ENCODE peak calls at places on chromosomes 4 and X, in eight cellular contexts. J is HS-27A; G is substantia nigra; R is CD4-positive, alpha-beta memory T cell; N is nephron progenitor cell; U is lower leg skin; L is islet precursor cell; O is endothelial cell. P is an unnamed sample.

GRCh38 chr4:3388461-3389185 is 53.1 kb upstream of the HGFAC start:
- DNase-seq in U (no peak), R (no peak), L (no peak), O (no peak), G (no peak), J (no peak), N (peak), P (no peak)

GRCh38 chrX:108217877-108218276 is 126.3 kb downstream of the ATG4A start:
- DNase-seq in R (no peak), U (no peak), G (no peak), N (no peak), L (no peak), O (no peak), J (no peak), P (no peak)

GRCh38 chrX:101025126-101025525 is 26.8 kb downstream of the TRMT2B start:
- DNase-seq in U (no peak), J (no peak), O (no peak), L (no peak), N (no peak), G (no peak), R (no peak), P (no peak)

GRCh38 chr4:118760493-118760892 is 75.3 kb downstream of the METTL14 start:
- DNase-seq in R (no peak), O (no peak), U (no peak), L (no peak), G (no peak), N (no peak), J (no peak), P (no peak)

GRCh38 chr4:16461362-16461761 is 235.1 kb upstream of the TAPT1 start:
- DNase-seq in G (no peak), N (no peak), R (no peak), O (no peak), L (peak), U (no peak), J (no peak), P (no peak)

GRCh38 chr4:83548151-83548905 is 12.4 kb downstream of the GPAT3 start:
- DNase-seq in U (peak), G (no peak), L (peak), R (peak), N (no peak), O (no peak), J (peak), P (peak)

GRCh38 chr4:5976431-5976830 is 41.8 kb downstream of the C4orf50 start:
- DNase-seq in U (no peak), O (no peak), N (no peak), R (no peak), J (no peak), G (no peak), L (peak), P (no peak)

GRCh38 chr4:148810461-148810860 is 368.2 kb upstream of the NR3C2 start:
- DNase-seq in N (no peak), U (no peak), L (no peak), G (no peak), J (no peak), R (no peak), O (no peak), P (no peak)

GRCh38 chrX:71106427-71106826 is at the start of gene CXorf65:
- DNase-seq in U (no peak), J (no peak), L (no peak), G (no peak), N (no peak), R (no peak), O (no peak), P (no peak)

GRCh38 chrX:69179380-69179911 is 14.2 kb upstream of the PJA1 start:
- DNase-seq in N (peak), U (no peak), O (no peak), G (no peak), R (no peak), L (peak), J (no peak), P (no peak)

GRCh38 chr4:16192631-16193483 is 33.4 kb downstream of the TAPT1 start:
- DNase-seq in R (no peak), L (no peak), N (no peak), G (no peak), O (no peak), U (no peak), J (no peak), P (no peak)

GRCh38 chrX:16552546-16552945 is 97.4 kb upstream of the S100G start:
- DNase-seq in G (no peak), J (no peak), R (no peak), N (no peak), L (no peak), O (no peak), U (no peak), P (no peak)

GRCh38 chr4:2069161-2069971 is 10.2 kb downstream of the NAT8L start:
- DNase-seq in G (no peak), O (no peak), U (no peak), J (no peak), N (no peak), R (no peak), L (no peak), P (no peak)

GRCh38 chrX:9865804-9866471 is 79.7 kb downstream of the SHROOM2 start:
- DNase-seq in O (no peak), N (no peak), J (no peak), R (no peak), U (no peak), L (no peak), G (no peak), P (no peak)

GRCh38 chrX:39574178-39574577 is 523.6 kb downstream of the BCOR start:
- DNase-seq in G (no peak), L (no peak), U (no peak), O (no peak), N (no peak), J (no peak), R (no peak), P (no peak)

GRCh38 chr4:39571504-39571903 is 44.3 kb upstream of the UGDH start:
- DNase-seq in L (no peak), U (no peak), O (no peak), R (no peak), G (no peak), N (no peak), J (no peak), P (no peak)

GRCh38 chrX:26442340-26442739 is 226.4 kb downstream of the MAGEB5 start:
- DNase-seq in O (peak), N (no peak), G (no peak), U (no peak), L (no peak), J (no peak), R (no peak), P (no peak)

GRCh38 chrX:111880735-111881134 is 4.8 kb downstream of the TRPC5OS start:
- DNase-seq in J (no peak), N (no peak), R (no peak), G (no peak), O (no peak), U (no peak), L (no peak), P (no peak)

GRCh38 chr4:19130836-19131235 is 1109.3 kb upstream of the LCORL start:
- DNase-seq in R (no peak), J (no peak), N (no peak), G (no peak), L (no peak), U (no peak), O (no peak), P (no peak)

GRCh38 chr4:14241574-14241973 is 614.0 kb upstream of the BOD1L1 start:
- DNase-seq in R (no peak), G (no peak), N (no peak), L (no peak), U (no peak), O (no peak), J (no peak), P (no peak)

GRCh38 chr4:110088670-110089069 is 109.7 kb downstream of the ELOVL6 start:
- DNase-seq in U (no peak), J (no peak), R (peak), O (no peak), L (no peak), N (no peak), G (no peak), P (no peak)

GRCh38 chrX:727738-728621 is 97.4 kb downstream of the SHOX start:
- DNase-seq in O (no peak), G (no peak), U (no peak), R (no peak), J (no peak), N (peak), L (peak), P (no peak)

GRCh38 chrX:136487647-136488046 is at the start of gene BRS3:
- DNase-seq in U (no peak), L (no peak), N (no peak), G (no peak), R (no peak), O (no peak), J (no peak), P (no peak)

P was measured in central memory CD4-positive, alpha-beta T cell.